ENCODE peak calls at places on chromosome 13, in five cellular contexts. M is cardiac fibroblast, B is lower leg skin, Z is IMR-90, R is right atrium auricular region. L is an unnamed sample.

GRCh38 chr13:98570929-98571372 is 6.0 kb downstream of the STK24 start:
- DNase-seq in B (no peak), M (peak; percentile 42), Z (no peak), R (no peak), L (peak; percentile 72)

GRCh38 chr13:60311527-60311926 is 85.5 kb upstream of the TDRD3 start:
- DNase-seq in R (no peak), Z (no peak), B (no peak), M (no peak), L (no peak)

GRCh38 chr13:85728831-85729230 is 70.4 kb downstream of the SLITRK6 start:
- DNase-seq in Z (peak; percentile 74), M (no peak), R (no peak), B (no peak), L (peak; percentile 2)

GRCh38 chr13:20136781-20137703 is 23.8 kb downstream of the GJA3 start:
- DNase-seq in M (no peak), B (no peak), R (no peak), Z (no peak), L (peak; percentile 19)

GRCh38 chr13:47039106-47039505 is 142.3 kb upstream of the HTR2A start:
- DNase-seq in Z (peak; percentile 89), R (no peak), M (peak; percentile 79), B (no peak), L (peak; percentile 93)

GRCh38 chr13:93951153-93951552 is 528.3 kb downstream of the DCT start:
- DNase-seq in R (no peak), M (peak; percentile 25), B (no peak), Z (peak; percentile 26), L (peak; percentile 34)

GRCh38 chr13:43804461-43805070 is 17.8 kb upstream of the ENOX1 start:
- DNase-seq in M (peak; percentile 91), Z (peak; percentile 78), R (no peak), B (no peak), L (peak; percentile 89)

GRCh38 chr13:110517505-110518149 is 43.9 kb downstream of the RAB20 start:
- DNase-seq in B (no peak), R (no peak), M (peak; percentile 50), Z (no peak), L (peak; percentile 40)

GRCh38 chr13:101473458-101473857 is 21.0 kb downstream of the ITGBL1 start:
- DNase-seq in B (no peak), R (no peak), Z (peak; percentile 91), M (peak; percentile 83), L (peak; percentile 96)

GRCh38 chr13:20359335-20359734 is 127.2 kb upstream of the GJB6 start:
- DNase-seq in B (no peak), R (no peak), Z (peak; percentile 99), M (peak; percentile 98), L (peak; percentile 100)

GRCh38 chr13:21924958-21925357 is 254.1 kb downstream of the FGF9 start:
- DNase-seq in R (no peak), M (no peak), Z (no peak), B (no peak), L (no peak)

GRCh38 chr13:97121894-97122293 is 100.2 kb upstream of the MBNL2 start:
- DNase-seq in Z (peak; percentile 54), R (no peak), B (no peak), M (peak; percentile 34), L (no peak)

GRCh38 chr13:101552797-101553196 is 100.3 kb downstream of the ITGBL1 start:
- DNase-seq in B (no peak), M (peak; percentile 73), Z (peak; percentile 55), R (no peak), L (peak; percentile 77)

GRCh38 chr13:24644051-24644450 is 36.2 kb upstream of the ATP12A start:
- DNase-seq in B (no peak), M (peak; percentile 10), R (no peak), Z (peak; percentile 51), L (peak; percentile 60)

GRCh38 chr13:57631607-57632275 is at the start of gene PCDH17:
- DNase-seq in M (peak; percentile 44), B (no peak), Z (no peak), R (peak; percentile 62), L (no peak)

GRCh38 chr13:99991013-99991805 is 9.6 kb downstream of the ZIC2 start:
- DNase-seq in R (peak; percentile 38), B (no peak), Z (no peak), M (no peak), L (no peak)

GRCh38 chr13:98370806-98371553 is 193.9 kb upstream of the RNF113B start:
- DNase-seq in M (peak; percentile 80), R (peak; percentile 66), Z (peak; percentile 97), B (no peak), L (peak; percentile 69)

GRCh38 chr13:110390572-110390971 is 83.5 kb downstream of the COL4A2 start:
- DNase-seq in M (peak; percentile 97), Z (peak; percentile 97), R (no peak), B (no peak), L (peak; percentile 98)

GRCh38 chr13:66994498-66995365 is 235.4 kb downstream of the PCDH9 start:
- DNase-seq in B (no peak), Z (no peak), R (no peak), M (no peak), L (no peak)

GRCh38 chr13:110197471-110197870 is 109.5 kb downstream of the COL4A1 start:
- DNase-seq in R (no peak), Z (no peak), M (no peak), B (no peak), L (no peak)

GRCh38 chr13:73754727-73755292 is 379.4 kb downstream of the KLF12 start:
- DNase-seq in M (peak; percentile 80), B (peak; percentile 40), R (no peak), Z (peak; percentile 70), L (peak; percentile 70)

GRCh38 chr13:43905435-43906031 is 25.8 kb downstream of the LACC1 start:
- DNase-seq in B (peak; percentile 43), Z (peak; percentile 77), M (peak; percentile 82), R (no peak), L (peak; percentile 75)

GRCh38 chr13:103218253-103218652 is 152.0 kb upstream of the SLC10A2 start:
- DNase-seq in B (no peak), R (no peak), Z (no peak), M (no peak), L (peak; percentile 5)

GRCh38 chr13:109479991-109480696 is 306.2 kb downstream of the IRS2 start:
- DNase-seq in B (no peak), Z (peak; percentile 40), M (peak; percentile 74), R (no peak), L (peak; percentile 48)

GRCh38 chr13:95269756-95270155 is 31.5 kb downstream of the ABCC4 start:
- DNase-seq in M (no peak), B (no peak), R (no peak), Z (no peak), L (no peak)

GRCh38 chr13:110265682-110266430 is 41.1 kb downstream of the COL4A1 start:
- DNase-seq in R (peak; percentile 79), Z (no peak), B (no peak), M (no peak), L (no peak)

GRCh38 chr13:84443463-84443862 is 561.2 kb upstream of the SLITRK1 start:
- DNase-seq in M (no peak), R (no peak), Z (no peak), B (no peak), L (no peak)

GRCh38 chr13:80274643-80275042 is 66.3 kb downstream of the SPRY2 start:
- DNase-seq in Z (peak; percentile 2), R (no peak), B (no peak), M (no peak), L (no peak)

GRCh38 chr13:24185591-24186232 is 25.2 kb downstream of the SPATA13 start:
- DNase-seq in B (no peak), R (no peak), M (peak; percentile 22), Z (peak; percentile 81), L (peak; percentile 37)

GRCh38 chr13:77544365-77544764 is 8.9 kb downstream of the SCEL start:
- DNase-seq in B (peak; percentile 27), Z (no peak), R (peak; percentile 72), M (peak; percentile 20), L (peak; percentile 59)

GRCh38 chr13:39056018-39056417 is 17.8 kb downstream of the NHLRC3 start:
- DNase-seq in B (no peak), M (no peak), Z (no peak), R (no peak), L (no peak)

GRCh38 chr13:39058040-39058439 is 19.8 kb downstream of the NHLRC3 start:
- DNase-seq in Z (no peak), R (no peak), B (no peak), M (no peak), L (no peak)

DNA sequence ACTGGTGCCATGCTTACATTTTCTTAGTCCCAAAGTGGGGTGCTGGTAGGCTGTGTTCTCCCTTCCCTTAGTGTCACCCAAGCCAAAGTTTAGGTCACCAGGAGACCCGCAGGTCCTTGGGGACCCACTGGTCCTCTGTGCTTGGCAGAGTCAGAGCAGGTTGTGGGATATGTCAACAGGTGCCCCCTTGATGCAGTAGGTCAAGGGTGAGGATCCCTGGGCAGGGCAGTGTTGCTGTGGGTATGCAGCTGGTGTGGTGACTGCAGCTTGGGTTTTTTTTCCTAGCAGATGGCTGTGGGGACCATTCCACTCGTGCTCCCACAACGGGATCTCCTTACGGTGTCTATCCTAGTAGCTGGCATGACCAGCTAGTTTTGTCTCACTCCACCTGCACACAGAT is 23.7 kb downstream of the NHLRC3 start:
- DNase-seq in M (no peak), R (no peak), Z (no peak), B (no peak), L (no peak)
- TF ChIP-seq CTCF in M (no peak), R (no peak), Z (no peak), B (no peak), L (no peak)

GRCh38 chr13:82636119-82636518 is 1246.2 kb downstream of the SLITRK1 start:
- DNase-seq in R (no peak), Z (peak; percentile 9), B (no peak), M (no peak), L (peak; percentile 45)

GRCh38 chr13:82634946-82635345 is 1247.3 kb downstream of the SLITRK1 start:
- DNase-seq in R (no peak), B (no peak), Z (peak; percentile 16), M (no peak), L (peak; percentile 19)
- TF ChIP-seq CTCF in R (no peak), B (no peak), Z (no peak), M (no peak), L (no peak)

GRCh38 chr13:72029981-72030380 is 163.0 kb upstream of the DACH1 start:
- DNase-seq in R (no peak), B (no peak), M (no peak), Z (no peak), L (no peak)
- TF ChIP-seq CTCF in R (no peak), B (no peak), M (no peak), Z (no peak), L (no peak)

DNA sequence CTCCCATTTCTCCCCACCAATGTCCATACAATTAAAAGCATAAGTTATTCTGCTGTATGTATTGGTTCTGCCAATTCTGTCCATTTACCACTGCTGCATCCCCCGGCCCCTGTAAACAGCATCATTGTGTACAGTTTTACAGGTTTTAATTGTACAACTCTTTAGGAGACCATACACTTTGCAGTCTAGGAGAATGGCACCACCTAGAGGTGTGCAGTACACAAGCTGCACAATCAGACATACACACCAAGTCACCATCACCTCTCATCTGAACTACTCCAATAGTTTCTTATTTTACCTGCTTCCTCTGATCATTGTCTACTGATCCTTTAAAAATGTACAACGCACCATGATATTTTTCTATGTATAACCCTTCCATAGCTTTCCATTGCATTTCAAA is 855.9 kb upstream of the KLHL1 start:
- DNase-seq in M (peak; percentile 4), B (no peak), Z (no peak), R (no peak), L (no peak)
- TF ChIP-seq CTCF in M (peak; percentile 11), B (no peak), Z (no peak), R (no peak), L (no peak)

DNA sequence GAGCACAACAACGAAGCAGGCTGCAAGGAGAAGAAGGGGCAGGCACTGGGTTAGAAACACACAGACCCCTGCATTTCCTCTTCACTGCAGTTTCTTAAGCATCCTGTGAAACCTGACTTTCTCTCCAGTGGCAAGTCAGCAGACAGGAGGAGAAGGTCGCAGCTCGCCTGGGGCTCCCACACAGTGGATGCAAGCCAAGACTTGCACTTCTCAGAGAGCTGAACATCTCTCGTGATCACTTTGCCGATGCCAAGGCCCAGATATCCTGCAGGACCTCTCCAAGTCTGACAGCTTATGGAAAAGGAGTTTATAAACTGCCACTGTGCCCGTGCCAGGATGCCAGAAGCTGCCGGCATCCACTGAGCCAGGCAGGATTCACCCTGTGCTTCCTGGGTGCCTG is 18.4 kb downstream of the TMEM272 start:
- DNase-seq in R (no peak), M (no peak), Z (no peak), B (no peak), L (no peak)
- TF ChIP-seq CTCF in R (no peak), M (no peak), Z (no peak), B (no peak), L (no peak)